ENCODE peak calls at places on chromosome 11, in six cellular contexts. W is activated CD4-positive, CD25-positive, alpha-beta regulatory T cell treated with anti-CD3 and anti-CD28 coated beads, Interleukin-2, amount 50 U/mL, for 72 hours; X is CD4-positive, alpha-beta T cell; Y is T-helper 1 cell; H is OCI-LY7; K is EL. S is an unnamed sample.

GRCh38 chr11:1931326-1931725 is 11.8 kb downstream of the TNNT3 start:
- DNase-seq in W (peak; percentile 17), X (no peak), Y (no peak), H (no peak), K (no peak), S (no peak)

GRCh38 chr11:1197886-1198765 is 24.7 kb upstream of the MUC5B start:
- DNase-seq in W (peak; percentile 26), X (no peak), Y (no peak), H (no peak), K (no peak), S (no peak)

GRCh38 chr11:44622190-44622650 is 56.8 kb downstream of the CD82 start:
- DNase-seq in W (peak; percentile 20), X (no peak), Y (no peak), H (no peak), K (no peak), S (no peak)

GRCh38 chr11:16603890-16604783 is 134.3 kb upstream of the C11orf58 start:
- DNase-seq in W (no peak), X (no peak), Y (no peak), H (no peak), K (peak; percentile 55), S (no peak)

GRCh38 chr11:126999366-126999765 is 1.2 kb downstream of the KIRREL3 start:
- DNase-seq in W (no peak), X (no peak), Y (no peak), H (no peak), K (no peak), S (no peak)

GRCh38 chr11:9711454-9712307 is 47.8 kb downstream of the SWAP70 start:
- DNase-seq in W (no peak), X (no peak), Y (no peak), H (no peak), K (no peak), S (no peak)

GRCh38 chr11:62842171-62842717 is 2.9 kb upstream of the WDR74 start:
- DNase-seq in W (peak; percentile 66), X (no peak), Y (peak; percentile 49), H (peak; percentile 63), K (peak; percentile 36), S (no peak)

GRCh38 chr11:68371176-68372041 is 59.0 kb downstream of the LRP5 start:
- DNase-seq in W (no peak), X (no peak), Y (no peak), H (peak; percentile 66), K (no peak), S (no peak)

GRCh38 chr11:119316017-119316728 is 757 bp downstream of the MCAM start:
- DNase-seq in W (no peak), X (no peak), Y (no peak), H (no peak), K (peak; percentile 33), S (peak; percentile 67)

GRCh38 chr11:2929880-2930704 is 872 bp upstream of the PHLDA2 start:
- DNase-seq in W (no peak), X (no peak), Y (peak; percentile 51), H (no peak), K (peak; percentile 76), S (peak; percentile 72)

GRCh38 chr11:76604081-76604601 is 66.4 kb downstream of the LRRC32 start:
- DNase-seq in W (no peak), X (no peak), Y (no peak), H (no peak), K (no peak), S (no peak)

GRCh38 chr11:203945-204586 is 3.1 kb downstream of the BET1L start:
- DNase-seq in W (no peak), X (no peak), Y (no peak), H (no peak), K (no peak), S (no peak)

GRCh38 chr11:94885581-94885980 is 87.8 kb downstream of the CWC15 start:
- DNase-seq in W (no peak), X (no peak), Y (no peak), H (no peak), K (no peak), S (peak; percentile 44)

GRCh38 chr11:94563176-94563847 is 3.9 kb upstream of the PIWIL4 start:
- DNase-seq in W (no peak), X (no peak), Y (no peak), H (no peak), K (peak; percentile 71), S (peak; percentile 76)

GRCh38 chr11:126459691-126460404 is 104.4 kb downstream of the ST3GAL4 start:
- DNase-seq in W (no peak), X (no peak), Y (no peak), H (no peak), K (no peak), S (no peak)

GRCh38 chr11:85843929-85844328 is 11.3 kb upstream of the CCDC83 start:
- DNase-seq in W (no peak), X (no peak), Y (no peak), H (no peak), K (no peak), S (no peak)

GRCh38 chr11:76589945-76590630 is 80.5 kb downstream of the LRRC32 start:
- DNase-seq in W (no peak), X (no peak), Y (no peak), H (no peak), K (no peak), S (no peak)

GRCh38 chr11:18727499-18728236 is 1.7 kb upstream of the IGSF22 start:
- DNase-seq in W (no peak), X (peak; percentile 39), Y (peak; percentile 20), H (peak; percentile 78), K (peak; percentile 31), S (peak; percentile 63)

GRCh38 chr11:73236879-73237278 is 18.8 kb downstream of the P2RY2 start:
- DNase-seq in W (no peak), X (no peak), Y (peak; percentile 33), H (peak; percentile 61), K (peak; percentile 43), S (peak; percentile 77)

GRCh38 chr11:62179995-62180394 is 10.0 kb upstream of the SCGB1D1 start:
- DNase-seq in W (no peak), X (no peak), Y (no peak), H (no peak), K (no peak), S (no peak)

GRCh38 chr11:115214644-115215305 is 289.4 kb downstream of the CADM1 start:
- DNase-seq in W (no peak), X (no peak), Y (no peak), H (no peak), K (no peak), S (no peak)

GRCh38 chr11:9878936-9879335 is 215.1 kb downstream of the SWAP70 start:
- DNase-seq in W (no peak), X (no peak), Y (no peak), H (no peak), K (no peak), S (no peak)

GRCh38 chr11:45092901-45093760 is 53.3 kb upstream of the PRDM11 start:
- DNase-seq in W (peak; percentile 28), X (no peak), Y (no peak), H (no peak), K (peak; percentile 78), S (peak; percentile 91)

GRCh38 chr11:45238724-45239123 is 47.4 kb downstream of the SYT13 start:
- DNase-seq in W (no peak), X (no peak), Y (no peak), H (no peak), K (peak; percentile 58), S (peak; percentile 7)

GRCh38 chr11:15615412-15616096 is 500.8 kb downstream of the INSC start:
- DNase-seq in W (no peak), X (no peak), Y (no peak), H (no peak), K (no peak), S (no peak)

GRCh38 chr11:69510471-69511357 is 29.3 kb downstream of the LINC01488 start:
- DNase-seq in W (no peak), X (no peak), Y (no peak), H (no peak), K (peak; percentile 66), S (peak; percentile 51)

GRCh38 chr11:114291847-114292680 is 4.1 kb upstream of the NNMT start:
- DNase-seq in W (no peak), X (no peak), Y (no peak), H (no peak), K (peak; percentile 91), S (peak; percentile 70)